ENCODE peak calls at places on chromosomes 11 and 22, in nine cellular contexts. V, F, T, R, S, N, K, L and B are unnamed samples.

GRCh38 chr11:64900774-64901173 is 16.2 kb downstream of the ATG2A start:
- DNase-seq in V (no peak), F (no peak), T (no peak), R (no peak), S (no peak), N (no peak), K (no peak), L (no peak), B (no peak)

GRCh38 chr11:95322546-95322945 is 91.5 kb upstream of the SESN3 start:
- DNase-seq in V (no peak), F (no peak), T (no peak), R (no peak), S (no peak), N (no peak), K (no peak), L (no peak), B (no peak)

GRCh38 chr11:102155676-102156075 is 45.4 kb downstream of the YAP1 start:
- DNase-seq in V (no peak), F (no peak), T (no peak), R (no peak), S (no peak), N (no peak), K (no peak), L (no peak), B (no peak)

GRCh38 chr11:65102142-65103095 is 6.4 kb downstream of the VPS51 start:
- DNase-seq in V (no peak), F (no peak), T (no peak), R (no peak), S (peak), N (no peak), K (peak), L (no peak), B (peak)

GRCh38 chr11:107224836-107225235 is 206.6 kb upstream of the GUCY1A2 start:
- DNase-seq in V (no peak), F (peak), T (no peak), R (no peak), S (no peak), N (no peak), K (no peak), L (no peak), B (no peak)

GRCh38 chr22:35376728-35377472 is 4.0 kb upstream of the HMOX1 start:
- DNase-seq in V (peak), F (peak), T (peak), R (peak), S (peak), N (peak), K (peak), L (peak), B (peak)

GRCh38 chr11:48101044-48101733 is 115.4 kb upstream of the OR4B1 start:
- DNase-seq in V (no peak), F (no peak), T (no peak), R (no peak), S (no peak), N (no peak), K (no peak), L (no peak), B (no peak)

GRCh38 chr11:122804796-122805195 is 33.5 kb upstream of the CRTAM start:
- DNase-seq in V (no peak), F (no peak), T (no peak), R (no peak), S (no peak), N (no peak), K (no peak), L (no peak), B (no peak)

GRCh38 chr22:47452184-47452583 is 689.7 kb downstream of the TBC1D22A start:
- DNase-seq in V (no peak), F (no peak), T (peak), R (peak), S (no peak), N (no peak), K (no peak), L (no peak), B (no peak)

GRCh38 chr11:86869966-86870570 is 69.7 kb downstream of the PRSS23 start:
- DNase-seq in V (no peak), F (peak), T (peak), R (peak), S (peak), N (peak), K (peak), L (peak), B (peak)

DNA sequence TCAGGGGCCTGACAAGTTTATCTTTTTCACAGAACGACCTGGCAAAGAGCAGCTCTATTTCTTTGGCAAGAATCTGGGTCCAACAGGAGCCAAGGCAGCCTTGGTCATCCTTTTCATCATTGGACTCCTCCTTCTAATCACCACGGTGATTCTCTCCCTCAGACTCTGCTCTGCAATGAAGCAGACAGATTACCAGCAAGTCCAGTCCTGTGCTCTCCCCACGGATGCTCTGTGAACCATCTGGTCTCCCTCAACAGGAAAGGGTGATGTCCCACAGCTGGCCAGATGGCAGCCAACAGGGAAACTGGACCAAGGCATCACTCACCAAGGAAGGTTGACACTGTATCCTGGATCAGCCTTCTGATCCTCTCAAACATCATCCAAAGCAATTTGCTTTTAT is 17.0 kb upstream of the PANX1 start:
- DNase-seq in V (no peak), F (no peak), T (no peak), R (no peak), S (no peak), N (no peak), K (no peak), L (no peak), B (no peak)
- TF ChIP-seq POLR2AphosphoS5 in V (no peak), F (no peak), T (no peak), R (no peak), S (no peak), N (no peak), K (no peak), L (no peak), B (no peak)

DNA sequence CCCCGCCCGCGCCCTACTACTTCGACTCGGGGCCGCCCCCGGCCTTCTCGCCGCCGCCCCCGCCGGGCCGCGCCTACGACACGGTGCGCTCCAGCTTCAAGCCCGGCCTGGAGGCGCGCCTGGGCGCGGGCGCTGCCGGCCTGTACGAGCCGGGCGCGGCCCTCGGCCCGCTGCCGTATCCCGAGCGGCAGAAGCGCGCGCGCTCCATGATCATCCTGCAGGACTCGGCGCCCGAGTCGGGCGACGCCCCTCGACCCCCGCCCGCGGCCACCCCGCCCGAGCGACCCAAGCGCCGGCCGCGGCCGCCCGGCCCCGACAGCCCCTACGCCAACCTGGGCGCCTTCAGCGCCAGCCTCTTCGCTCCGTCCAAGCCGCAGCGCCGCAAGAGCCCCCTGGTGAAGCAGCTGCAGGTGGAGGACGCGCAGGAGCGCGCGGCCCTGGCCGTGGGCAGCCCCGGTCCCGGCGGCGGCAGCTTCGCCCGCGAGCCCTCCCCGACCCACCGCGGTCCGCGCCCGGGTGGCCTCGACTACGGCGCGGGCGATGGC is 17.6 kb upstream of the ACR start:
- DNase-seq in V (no peak), F (no peak), T (no peak), R (no peak), S (no peak), N (no peak), K (no peak), L (no peak), B (peak)
- H3K4me3 ChIP-seq in V (peak), F (no peak), T (no peak), R (no peak), S (no peak), N (no peak), K (no peak), L (peak), B (no peak)

GRCh38 chr11:27312110-27312509 is 50.9 kb downstream of the CCDC34 start:
- DNase-seq in V (no peak), F (no peak), T (no peak), R (no peak), S (no peak), N (no peak), K (no peak), L (no peak), B (no peak)

GRCh38 chr11:27315816-27316215 is 47.2 kb downstream of the CCDC34 start:
- DNase-seq in V (no peak), F (no peak), T (no peak), R (no peak), S (no peak), N (no peak), K (no peak), L (no peak), B (no peak)

GRCh38 chr11:27310182-27310581 is 52.8 kb downstream of the CCDC34 start:
- DNase-seq in V (no peak), F (no peak), T (no peak), R (no peak), S (no peak), N (no peak), K (no peak), L (no peak), B (no peak)

GRCh38 chr11:27310710-27311109 is 52.3 kb downstream of the CCDC34 start:
- DNase-seq in V (no peak), F (no peak), T (no peak), R (no peak), S (no peak), N (no peak), K (no peak), L (no peak), B (no peak)

GRCh38 chr11:27313157-27313821 is 49.7 kb downstream of the CCDC34 start:
- DNase-seq in V (no peak), F (no peak), T (no peak), R (no peak), S (no peak), N (no peak), K (no peak), L (no peak), B (no peak)
- TF ChIP-seq POLR2AphosphoS5 in V (no peak), F (no peak), T (no peak), R (no peak), S (no peak), N (no peak), K (no peak), L (no peak), B (no peak)

GRCh38 chr22:31137721-31138120 is 2.6 kb downstream of the PLA2G3 start:
- DNase-seq in V (no peak), F (no peak), T (no peak), R (no peak), S (no peak), N (no peak), K (no peak), L (no peak), B (no peak)
- H3K4me3 ChIP-seq in V (no peak), F (no peak), T (no peak), R (no peak), S (no peak), N (no peak), K (no peak), L (no peak), B (no peak)